ENCODE peak calls at places on chromosome 6, in six cellular contexts. One of them, this sample, is unnamed.

GRCh38 chr6:154986787-154987235 is 8.3 kb upstream of the TIAM2 start:
- DNase-seq in astrocyte of the spinal cord: no peak
- DNase-seq in cardiac muscle cell: peak
- DNase-seq in hepatocyte: no peak
- DNase-seq in HepG2: no peak
- DNase-seq in endodermal cell: no peak
- DNase-seq in this sample: no peak

GRCh38 chr6:56946368-56946767 is 8.5 kb upstream of the BEND6 start:
- DNase-seq in astrocyte of the spinal cord: no peak
- DNase-seq in cardiac muscle cell: no peak
- DNase-seq in hepatocyte: no peak
- DNase-seq in HepG2: no peak
- DNase-seq in endodermal cell: no peak
- DNase-seq in this sample: no peak

GRCh38 chr6:134357110-134357509 is 39.2 kb upstream of the SGK1 start:
- DNase-seq in astrocyte of the spinal cord: no peak
- DNase-seq in cardiac muscle cell: no peak
- DNase-seq in hepatocyte: no peak
- DNase-seq in HepG2: no peak
- DNase-seq in endodermal cell: no peak
- DNase-seq in this sample: no peak

GRCh38 chr6:165298426-165298825 is 11.0 kb downstream of the C6orf118 start:
- DNase-seq in astrocyte of the spinal cord: no peak
- DNase-seq in cardiac muscle cell: no peak
- DNase-seq in hepatocyte: no peak
- DNase-seq in HepG2: no peak
- DNase-seq in endodermal cell: no peak
- DNase-seq in this sample: no peak

GRCh38 chr6:35445691-35446090 is 6.4 kb upstream of the FANCE start:
- DNase-seq in astrocyte of the spinal cord: no peak
- DNase-seq in cardiac muscle cell: peak
- DNase-seq in hepatocyte: no peak
- DNase-seq in HepG2: no peak
- DNase-seq in endodermal cell: no peak
- DNase-seq in this sample: no peak

GRCh38 chr6:54193560-54193959 is 82.3 kb downstream of the MLIP start:
- DNase-seq in astrocyte of the spinal cord: no peak
- DNase-seq in cardiac muscle cell: no peak
- DNase-seq in hepatocyte: no peak
- DNase-seq in HepG2: no peak
- DNase-seq in endodermal cell: no peak
- DNase-seq in this sample: no peak

GRCh38 chr6:127266178-127266891 is at the start of gene RNF146:
- DNase-seq in astrocyte of the spinal cord: peak
- DNase-seq in cardiac muscle cell: peak
- DNase-seq in hepatocyte: peak
- DNase-seq in HepG2: peak
- DNase-seq in endodermal cell: no peak
- DNase-seq in this sample: no peak

GRCh38 chr6:13453771-13454251 is 33.6 kb downstream of the GFOD1 start:
- DNase-seq in astrocyte of the spinal cord: peak
- DNase-seq in cardiac muscle cell: peak
- DNase-seq in hepatocyte: no peak
- DNase-seq in HepG2: no peak
- DNase-seq in endodermal cell: peak
- DNase-seq in this sample: no peak

GRCh38 chr6:108655840-108656650 is 95.3 kb downstream of the FOXO3 start:
- DNase-seq in astrocyte of the spinal cord: peak
- DNase-seq in cardiac muscle cell: peak
- DNase-seq in hepatocyte: peak
- DNase-seq in HepG2: peak
- DNase-seq in endodermal cell: no peak
- DNase-seq in this sample: no peak

GRCh38 chr6:31768717-31769257 is 6.3 kb downstream of the SAPCD1 start:
- DNase-seq in astrocyte of the spinal cord: no peak
- DNase-seq in cardiac muscle cell: no peak
- DNase-seq in hepatocyte: no peak
- DNase-seq in HepG2: no peak
- DNase-seq in endodermal cell: no peak
- DNase-seq in this sample: no peak

GRCh38 chr6:151475653-151476523 is 17.9 kb upstream of the CCDC170 start:
- DNase-seq in astrocyte of the spinal cord: peak
- DNase-seq in cardiac muscle cell: peak
- DNase-seq in hepatocyte: peak
- DNase-seq in HepG2: peak
- DNase-seq in endodermal cell: peak
- DNase-seq in this sample: no peak

GRCh38 chr6:153170511-153170910 is 39.4 kb upstream of the RGS17 start:
- DNase-seq in astrocyte of the spinal cord: peak
- DNase-seq in cardiac muscle cell: peak
- DNase-seq in hepatocyte: no peak
- DNase-seq in HepG2: no peak
- DNase-seq in endodermal cell: no peak
- DNase-seq in this sample: no peak

DNA sequence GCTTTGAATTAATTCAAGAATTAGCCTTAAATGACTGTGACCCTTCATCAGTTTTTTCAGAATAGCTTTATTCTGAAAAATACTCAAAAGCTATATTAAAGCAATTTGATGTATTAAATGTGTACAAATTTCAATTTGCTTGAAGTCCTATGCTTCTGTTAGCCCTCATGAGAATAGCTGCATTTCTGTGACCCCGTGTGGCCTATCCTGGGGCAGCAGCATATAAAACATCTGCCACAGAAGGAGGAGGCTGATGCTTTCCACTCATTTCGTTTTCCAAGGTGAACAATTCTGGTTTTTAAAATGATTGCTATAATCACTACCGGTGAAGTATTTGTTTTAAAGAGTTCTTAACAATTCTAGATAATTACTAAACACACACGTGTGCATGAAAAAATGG is 360.3 kb downstream of the BTBD9 start:
- DNase-seq in astrocyte of the spinal cord: no peak
- DNase-seq in cardiac muscle cell: peak
- DNase-seq in hepatocyte: no peak
- DNase-seq in HepG2: no peak
- DNase-seq in endodermal cell: no peak
- DNase-seq in this sample: no peak
- TF ChIP-seq CTCF in astrocyte of the spinal cord: no peak
- TF ChIP-seq CTCF in cardiac muscle cell: peak
- TF ChIP-seq CTCF in hepatocyte: no peak
- TF ChIP-seq CTCF in HepG2: peak
- TF ChIP-seq CTCF in endodermal cell: peak
- TF ChIP-seq CTCF in this sample: no peak

GRCh38 chr6:44223471-44224153 is at the start of gene SLC29A1:
- DNase-seq in astrocyte of the spinal cord: peak
- DNase-seq in cardiac muscle cell: peak
- DNase-seq in hepatocyte: peak
- DNase-seq in HepG2: peak
- DNase-seq in endodermal cell: peak
- DNase-seq in this sample: peak
- TF ChIP-seq CTCF in astrocyte of the spinal cord: no peak
- TF ChIP-seq CTCF in cardiac muscle cell: no peak
- TF ChIP-seq CTCF in hepatocyte: peak
- TF ChIP-seq CTCF in HepG2: peak
- TF ChIP-seq CTCF in endodermal cell: peak
- TF ChIP-seq CTCF in this sample: no peak

GRCh38 chr6:158991017-158991723 is 8.8 kb downstream of the RSPH3 start:
- DNase-seq in astrocyte of the spinal cord: no peak
- DNase-seq in cardiac muscle cell: no peak
- DNase-seq in hepatocyte: no peak
- DNase-seq in HepG2: no peak
- DNase-seq in endodermal cell: peak
- DNase-seq in this sample: no peak
- TF ChIP-seq CTCF in astrocyte of the spinal cord: no peak
- TF ChIP-seq CTCF in cardiac muscle cell: no peak
- TF ChIP-seq CTCF in hepatocyte: no peak
- TF ChIP-seq CTCF in HepG2: no peak
- TF ChIP-seq CTCF in endodermal cell: peak
- TF ChIP-seq CTCF in this sample: no peak

GRCh38 chr6:70956451-70957283 is at the start of gene B3GAT2:
- DNase-seq in astrocyte of the spinal cord: peak
- DNase-seq in cardiac muscle cell: peak
- DNase-seq in hepatocyte: peak
- DNase-seq in HepG2: no peak
- DNase-seq in endodermal cell: peak
- DNase-seq in this sample: peak

GRCh38 chr6:70957284-70957617 is 391 bp upstream of the B3GAT2 start:
- DNase-seq in astrocyte of the spinal cord: no peak
- DNase-seq in cardiac muscle cell: peak
- DNase-seq in hepatocyte: no peak
- DNase-seq in HepG2: no peak
- DNase-seq in endodermal cell: no peak
- DNase-seq in this sample: no peak

GRCh38 chr6:70956191-70956450 is 739 bp downstream of the B3GAT2 start:
- DNase-seq in astrocyte of the spinal cord: no peak
- DNase-seq in cardiac muscle cell: no peak
- DNase-seq in hepatocyte: no peak
- DNase-seq in HepG2: no peak
- DNase-seq in endodermal cell: no peak
- DNase-seq in this sample: no peak

GRCh38 chr6:70954750-70955149 is 2.1 kb downstream of the B3GAT2 start:
- DNase-seq in astrocyte of the spinal cord: no peak
- DNase-seq in cardiac muscle cell: no peak
- DNase-seq in hepatocyte: no peak
- DNase-seq in HepG2: no peak
- DNase-seq in endodermal cell: peak
- DNase-seq in this sample: no peak

GRCh38 chr6:70955441-70956190 is 1.2 kb downstream of the B3GAT2 start:
- DNase-seq in astrocyte of the spinal cord: peak
- DNase-seq in cardiac muscle cell: peak
- DNase-seq in hepatocyte: peak
- DNase-seq in HepG2: peak
- DNase-seq in endodermal cell: peak
- DNase-seq in this sample: peak
- TF ChIP-seq CTCF in astrocyte of the spinal cord: peak
- TF ChIP-seq CTCF in cardiac muscle cell: peak
- TF ChIP-seq CTCF in hepatocyte: peak
- TF ChIP-seq CTCF in HepG2: peak
- TF ChIP-seq CTCF in endodermal cell: peak
- TF ChIP-seq CTCF in this sample: peak

GRCh38 chr6:34196833-34197195 is 39.9 kb upstream of the HMGA1 start:
- DNase-seq in astrocyte of the spinal cord: no peak
- DNase-seq in cardiac muscle cell: no peak
- DNase-seq in hepatocyte: no peak
- DNase-seq in HepG2: no peak
- DNase-seq in endodermal cell: no peak
- DNase-seq in this sample: no peak

GRCh38 chr6:34190504-34191122 is 44.7 kb upstream of the GRM4 start:
- DNase-seq in astrocyte of the spinal cord: no peak
- DNase-seq in cardiac muscle cell: no peak
- DNase-seq in hepatocyte: no peak
- DNase-seq in HepG2: no peak
- DNase-seq in endodermal cell: peak
- DNase-seq in this sample: no peak

GRCh38 chr6:34195726-34196115 is 41.0 kb upstream of the HMGA1 start:
- DNase-seq in astrocyte of the spinal cord: no peak
- DNase-seq in cardiac muscle cell: no peak
- DNase-seq in hepatocyte: no peak
- DNase-seq in HepG2: no peak
- DNase-seq in endodermal cell: peak
- DNase-seq in this sample: no peak

GRCh38 chr6:34196116-34196832 is 40.4 kb upstream of the HMGA1 start:
- DNase-seq in astrocyte of the spinal cord: peak
- DNase-seq in cardiac muscle cell: peak
- DNase-seq in hepatocyte: peak
- DNase-seq in HepG2: no peak
- DNase-seq in endodermal cell: peak
- DNase-seq in this sample: peak

GRCh38 chr6:34194770-34195169 is 41.9 kb upstream of the HMGA1 start:
- DNase-seq in astrocyte of the spinal cord: no peak
- DNase-seq in cardiac muscle cell: no peak
- DNase-seq in hepatocyte: no peak
- DNase-seq in HepG2: no peak
- DNase-seq in endodermal cell: peak
- DNase-seq in this sample: no peak
- TF ChIP-seq CTCF in astrocyte of the spinal cord: peak
- TF ChIP-seq CTCF in cardiac muscle cell: no peak
- TF ChIP-seq CTCF in hepatocyte: no peak
- TF ChIP-seq CTCF in HepG2: peak
- TF ChIP-seq CTCF in endodermal cell: peak
- TF ChIP-seq CTCF in this sample: no peak

GRCh38 chr6:143591441-143591840 is 79.9 kb upstream of the FUCA2 start:
- DNase-seq in astrocyte of the spinal cord: no peak
- DNase-seq in cardiac muscle cell: no peak
- DNase-seq in hepatocyte: no peak
- DNase-seq in HepG2: no peak
- DNase-seq in endodermal cell: no peak
- DNase-seq in this sample: no peak

GRCh38 chr6:143594647-143595046 is 83.1 kb upstream of the PHACTR2 start:
- DNase-seq in astrocyte of the spinal cord: no peak
- DNase-seq in cardiac muscle cell: no peak
- DNase-seq in hepatocyte: peak
- DNase-seq in HepG2: no peak
- DNase-seq in endodermal cell: no peak
- DNase-seq in this sample: no peak

GRCh38 chr6:143595256-143596036 is 82.3 kb upstream of the PHACTR2 start:
- DNase-seq in astrocyte of the spinal cord: no peak
- DNase-seq in cardiac muscle cell: no peak
- DNase-seq in hepatocyte: no peak
- DNase-seq in HepG2: no peak
- DNase-seq in endodermal cell: no peak
- DNase-seq in this sample: no peak

GRCh38 chr6:143589162-143589561 is 77.6 kb upstream of the FUCA2 start:
- DNase-seq in astrocyte of the spinal cord: no peak
- DNase-seq in cardiac muscle cell: no peak
- DNase-seq in hepatocyte: no peak
- DNase-seq in HepG2: no peak
- DNase-seq in endodermal cell: no peak
- DNase-seq in this sample: no peak

GRCh38 chr6:143592335-143592734 is 80.8 kb upstream of the FUCA2 start:
- DNase-seq in astrocyte of the spinal cord: no peak
- DNase-seq in cardiac muscle cell: no peak
- DNase-seq in hepatocyte: peak
- DNase-seq in HepG2: peak
- DNase-seq in endodermal cell: peak
- DNase-seq in this sample: no peak
- TF ChIP-seq CTCF in astrocyte of the spinal cord: peak
- TF ChIP-seq CTCF in cardiac muscle cell: peak
- TF ChIP-seq CTCF in hepatocyte: no peak
- TF ChIP-seq CTCF in HepG2: peak
- TF ChIP-seq CTCF in endodermal cell: peak
- TF ChIP-seq CTCF in this sample: no peak

DNA sequence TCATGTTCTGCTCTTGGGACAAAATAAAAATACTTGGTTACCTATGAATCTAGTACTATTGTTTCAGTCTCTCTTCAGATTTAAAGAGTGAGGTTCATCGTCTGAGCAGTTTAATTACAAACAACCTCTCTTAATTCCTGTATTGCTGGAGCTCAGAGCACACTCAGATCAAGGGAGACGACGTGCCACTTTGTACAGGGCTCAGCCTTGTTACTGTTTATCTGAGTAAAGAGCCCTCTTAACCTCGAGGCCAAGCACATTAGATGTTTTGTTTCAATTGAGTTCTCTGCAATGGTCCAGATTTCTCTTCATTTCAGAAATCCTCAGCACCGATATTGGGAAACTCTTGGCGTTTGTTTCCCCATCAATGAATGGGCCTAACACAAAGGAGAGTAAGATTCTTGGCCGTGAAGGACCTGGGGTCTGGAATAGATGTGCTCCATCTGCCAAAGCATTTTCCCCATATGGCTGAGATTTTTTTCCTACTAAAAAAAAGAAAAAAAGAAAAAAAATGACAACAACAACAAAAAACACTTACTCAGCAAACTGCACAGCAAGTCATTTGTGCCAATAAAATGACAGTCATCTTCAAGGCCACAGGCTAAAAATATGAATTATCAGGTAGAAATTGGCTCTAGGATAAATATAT is 82.6 kb upstream of the CCN6 start:
- DNase-seq in astrocyte of the spinal cord: no peak
- DNase-seq in cardiac muscle cell: no peak
- DNase-seq in hepatocyte: no peak
- DNase-seq in HepG2: no peak
- DNase-seq in endodermal cell: no peak
- DNase-seq in this sample: no peak
- TF ChIP-seq CTCF in astrocyte of the spinal cord: no peak
- TF ChIP-seq CTCF in cardiac muscle cell: no peak
- TF ChIP-seq CTCF in hepatocyte: no peak
- TF ChIP-seq CTCF in HepG2: no peak
- TF ChIP-seq CTCF in endodermal cell: no peak
- TF ChIP-seq CTCF in this sample: no peak